ENCODE peak calls at places on chromosomes 12 and 14, in eight cellular contexts. One of them, this sample, is unnamed.

GRCh38 chr12:34295366-34296142 is 273.3 kb downstream of the ALG10 start:
- DNase-seq in breast epithelium: no peak
- DNase-seq in effector memory CD4-positive, alpha-beta T cell: no peak
- DNase-seq in AG04450: no peak
- DNase-seq in substantia nigra: no peak
- DNase-seq in mesendoderm: no peak
- DNase-seq in A549: no peak
- DNase-seq in brain microvascular endothelial cell: no peak
- DNase-seq in this sample: no peak

GRCh38 chr12:64169999-64170398 is 52.1 kb downstream of the KICS2 start:
- DNase-seq in effector memory CD4-positive, alpha-beta T cell: no peak
- DNase-seq in A549: no peak
- DNase-seq in mesendoderm: no peak
- DNase-seq in substantia nigra: no peak
- DNase-seq in breast epithelium: no peak
- DNase-seq in brain microvascular endothelial cell: no peak
- DNase-seq in AG04450: no peak
- DNase-seq in this sample: no peak

GRCh38 chr14:89425931-89426330 is 8.9 kb upstream of the FOXN3 start:
- DNase-seq in breast epithelium: no peak
- DNase-seq in AG04450: peak
- DNase-seq in mesendoderm: peak
- DNase-seq in A549: no peak
- DNase-seq in substantia nigra: no peak
- DNase-seq in brain microvascular endothelial cell: peak
- DNase-seq in effector memory CD4-positive, alpha-beta T cell: no peak
- DNase-seq in this sample: peak

GRCh38 chr12:75750950-75751349 is 239.5 kb upstream of the KRR1 start:
- DNase-seq in breast epithelium: no peak
- DNase-seq in brain microvascular endothelial cell: peak
- DNase-seq in mesendoderm: no peak
- DNase-seq in substantia nigra: no peak
- DNase-seq in A549: peak
- DNase-seq in effector memory CD4-positive, alpha-beta T cell: no peak
- DNase-seq in AG04450: peak
- DNase-seq in this sample: no peak

GRCh38 chr12:28378749-28379148 is 188.5 kb downstream of the CCDC91 start:
- DNase-seq in AG04450: no peak
- DNase-seq in A549: no peak
- DNase-seq in breast epithelium: no peak
- DNase-seq in substantia nigra: no peak
- DNase-seq in mesendoderm: no peak
- DNase-seq in brain microvascular endothelial cell: peak
- DNase-seq in effector memory CD4-positive, alpha-beta T cell: no peak
- DNase-seq in this sample: no peak

GRCh38 chr12:5796171-5797091 is 148.6 kb downstream of the ANO2 start:
- DNase-seq in mesendoderm: peak
- DNase-seq in breast epithelium: no peak
- DNase-seq in A549: peak
- DNase-seq in AG04450: no peak
- DNase-seq in effector memory CD4-positive, alpha-beta T cell: no peak
- DNase-seq in brain microvascular endothelial cell: no peak
- DNase-seq in substantia nigra: no peak
- DNase-seq in this sample: no peak

GRCh38 chr12:34394211-34395055 is 372.1 kb downstream of the ALG10 start:
- DNase-seq in breast epithelium: peak
- DNase-seq in substantia nigra: no peak
- DNase-seq in effector memory CD4-positive, alpha-beta T cell: no peak
- DNase-seq in brain microvascular endothelial cell: no peak
- DNase-seq in A549: no peak
- DNase-seq in AG04450: no peak
- DNase-seq in mesendoderm: no peak
- DNase-seq in this sample: no peak

GRCh38 chr14:36515896-36516718 is 3.9 kb downstream of the NKX2-1 start:
- DNase-seq in effector memory CD4-positive, alpha-beta T cell: no peak
- DNase-seq in A549: no peak
- DNase-seq in substantia nigra: no peak
- DNase-seq in brain microvascular endothelial cell: no peak
- DNase-seq in AG04450: no peak
- DNase-seq in breast epithelium: no peak
- DNase-seq in mesendoderm: peak
- DNase-seq in this sample: no peak

GRCh38 chr12:114687802-114688201 is 3.8 kb upstream of the TBX3 start:
- DNase-seq in AG04450: no peak
- DNase-seq in effector memory CD4-positive, alpha-beta T cell: no peak
- DNase-seq in brain microvascular endothelial cell: no peak
- DNase-seq in substantia nigra: no peak
- DNase-seq in A549: no peak
- DNase-seq in breast epithelium: no peak
- DNase-seq in mesendoderm: peak
- DNase-seq in this sample: no peak

GRCh38 chr12:124174406-124174805 is 120.5 kb upstream of the RFLNA start:
- DNase-seq in effector memory CD4-positive, alpha-beta T cell: no peak
- DNase-seq in breast epithelium: no peak
- DNase-seq in AG04450: no peak
- DNase-seq in brain microvascular endothelial cell: peak
- DNase-seq in A549: no peak
- DNase-seq in substantia nigra: no peak
- DNase-seq in mesendoderm: no peak
- DNase-seq in this sample: peak

GRCh38 chr14:28242895-28243294 is 523.7 kb upstream of the FOXG1 start:
- DNase-seq in substantia nigra: no peak
- DNase-seq in breast epithelium: no peak
- DNase-seq in effector memory CD4-positive, alpha-beta T cell: no peak
- DNase-seq in brain microvascular endothelial cell: no peak
- DNase-seq in mesendoderm: no peak
- DNase-seq in A549: no peak
- DNase-seq in AG04450: no peak
- DNase-seq in this sample: no peak

GRCh38 chr14:72553161-72553560 is 340.7 kb downstream of the DPF3 start:
- DNase-seq in breast epithelium: no peak
- DNase-seq in brain microvascular endothelial cell: no peak
- DNase-seq in AG04450: no peak
- DNase-seq in effector memory CD4-positive, alpha-beta T cell: no peak
- DNase-seq in substantia nigra: no peak
- DNase-seq in mesendoderm: no peak
- DNase-seq in A549: no peak
- DNase-seq in this sample: no peak

GRCh38 chr12:94304566-94305061 is 155.1 kb downstream of the CEP83 start:
- DNase-seq in AG04450: peak
- DNase-seq in A549: no peak
- DNase-seq in brain microvascular endothelial cell: peak
- DNase-seq in breast epithelium: no peak
- DNase-seq in substantia nigra: no peak
- DNase-seq in effector memory CD4-positive, alpha-beta T cell: no peak
- DNase-seq in mesendoderm: peak
- DNase-seq in this sample: peak

GRCh38 chr14:69879175-69880047 is at the start of gene SMOC1:
- DNase-seq in A549: peak
- DNase-seq in effector memory CD4-positive, alpha-beta T cell: no peak
- DNase-seq in breast epithelium: peak
- DNase-seq in AG04450: peak
- DNase-seq in brain microvascular endothelial cell: peak
- DNase-seq in mesendoderm: peak
- DNase-seq in substantia nigra: peak
- DNase-seq in this sample: no peak

GRCh38 chr12:93322784-93323183 is 54.9 kb upstream of the NUDT4 start:
- DNase-seq in brain microvascular endothelial cell: no peak
- DNase-seq in effector memory CD4-positive, alpha-beta T cell: no peak
- DNase-seq in breast epithelium: no peak
- DNase-seq in AG04450: no peak
- DNase-seq in substantia nigra: no peak
- DNase-seq in mesendoderm: peak
- DNase-seq in A549: peak
- DNase-seq in this sample: no peak

GRCh38 chr14:67514650-67515385 is 18.3 kb upstream of the PLEKHH1 start:
- DNase-seq in breast epithelium: no peak
- DNase-seq in mesendoderm: no peak
- DNase-seq in A549: no peak
- DNase-seq in effector memory CD4-positive, alpha-beta T cell: no peak
- DNase-seq in brain microvascular endothelial cell: peak
- DNase-seq in AG04450: no peak
- DNase-seq in substantia nigra: no peak
- DNase-seq in this sample: no peak

GRCh38 chr12:58291106-58291505 is 349.7 kb downstream of the ATP23 start:
- DNase-seq in effector memory CD4-positive, alpha-beta T cell: no peak
- DNase-seq in breast epithelium: no peak
- DNase-seq in brain microvascular endothelial cell: no peak
- DNase-seq in AG04450: no peak
- DNase-seq in substantia nigra: no peak
- DNase-seq in A549: no peak
- DNase-seq in mesendoderm: no peak
- DNase-seq in this sample: no peak

GRCh38 chr12:19223018-19223417 is 93.5 kb downstream of the PLEKHA5 start:
- DNase-seq in A549: peak
- DNase-seq in mesendoderm: no peak
- DNase-seq in AG04450: no peak
- DNase-seq in brain microvascular endothelial cell: no peak
- DNase-seq in substantia nigra: no peak
- DNase-seq in breast epithelium: no peak
- DNase-seq in effector memory CD4-positive, alpha-beta T cell: no peak
- DNase-seq in this sample: no peak

GRCh38 chr12:122951406-122951805 is 14.9 kb downstream of the ABCB9 start:
- DNase-seq in A549: peak
- DNase-seq in brain microvascular endothelial cell: peak
- DNase-seq in breast epithelium: no peak
- DNase-seq in AG04450: no peak
- DNase-seq in effector memory CD4-positive, alpha-beta T cell: no peak
- DNase-seq in mesendoderm: no peak
- DNase-seq in substantia nigra: no peak
- DNase-seq in this sample: peak

GRCh38 chr14:32980178-32980886 is 41.7 kb downstream of the NPAS3 start:
- DNase-seq in A549: no peak
- DNase-seq in mesendoderm: no peak
- DNase-seq in effector memory CD4-positive, alpha-beta T cell: no peak
- DNase-seq in substantia nigra: no peak
- DNase-seq in breast epithelium: no peak
- DNase-seq in AG04450: no peak
- DNase-seq in brain microvascular endothelial cell: no peak
- DNase-seq in this sample: no peak

DNA sequence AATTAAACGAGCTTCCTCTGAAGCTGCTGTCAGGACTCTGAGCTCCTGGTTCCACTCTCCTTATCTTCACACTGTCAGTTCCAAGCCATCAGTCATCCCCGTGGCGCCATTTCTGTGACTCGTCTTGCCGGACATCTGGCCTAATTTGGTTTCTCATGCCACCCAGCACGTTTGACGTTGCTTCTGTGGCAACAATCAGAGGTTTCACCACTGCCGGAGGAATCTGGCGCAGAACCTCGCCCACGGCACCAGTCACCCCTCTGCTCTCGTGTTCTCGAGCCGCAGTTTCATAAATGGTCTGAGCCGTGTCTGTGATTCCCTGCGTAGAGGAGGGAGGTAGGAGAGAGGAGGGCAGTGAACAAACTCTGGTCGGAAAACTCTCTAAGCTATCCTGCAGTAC is 29.7 kb downstream of the BDKRB1 start:
- DNase-seq in breast epithelium: no peak
- DNase-seq in effector memory CD4-positive, alpha-beta T cell: no peak
- DNase-seq in A549: no peak
- DNase-seq in AG04450: no peak
- DNase-seq in brain microvascular endothelial cell: no peak
- DNase-seq in mesendoderm: no peak
- DNase-seq in substantia nigra: no peak
- DNase-seq in this sample: peak
- H3K27ac ChIP-seq in breast epithelium: no peak
- H3K27ac ChIP-seq in effector memory CD4-positive, alpha-beta T cell: no peak
- H3K27ac ChIP-seq in A549: no peak
- H3K27ac ChIP-seq in AG04450: no peak
- H3K27ac ChIP-seq in brain microvascular endothelial cell: no peak
- H3K27ac ChIP-seq in mesendoderm: no peak
- H3K27ac ChIP-seq in substantia nigra: no peak
- H3K27ac ChIP-seq in this sample: peak

GRCh38 chr12:96436366-96437295 is 36.4 kb upstream of the CDK17 start:
- DNase-seq in mesendoderm: no peak
- DNase-seq in A549: no peak
- DNase-seq in breast epithelium: no peak
- DNase-seq in brain microvascular endothelial cell: no peak
- DNase-seq in AG04450: no peak
- DNase-seq in effector memory CD4-positive, alpha-beta T cell: no peak
- DNase-seq in substantia nigra: no peak
- DNase-seq in this sample: no peak

GRCh38 chr12:96438330-96438729 is 38.1 kb upstream of the CDK17 start:
- DNase-seq in substantia nigra: no peak
- DNase-seq in A549: no peak
- DNase-seq in brain microvascular endothelial cell: no peak
- DNase-seq in AG04450: no peak
- DNase-seq in breast epithelium: no peak
- DNase-seq in mesendoderm: no peak
- DNase-seq in effector memory CD4-positive, alpha-beta T cell: no peak
- DNase-seq in this sample: no peak

GRCh38 chr12:96431067-96431466 is 30.8 kb upstream of the CDK17 start:
- DNase-seq in mesendoderm: peak
- DNase-seq in A549: no peak
- DNase-seq in substantia nigra: no peak
- DNase-seq in breast epithelium: no peak
- DNase-seq in AG04450: no peak
- DNase-seq in effector memory CD4-positive, alpha-beta T cell: no peak
- DNase-seq in brain microvascular endothelial cell: no peak
- DNase-seq in this sample: no peak

DNA sequence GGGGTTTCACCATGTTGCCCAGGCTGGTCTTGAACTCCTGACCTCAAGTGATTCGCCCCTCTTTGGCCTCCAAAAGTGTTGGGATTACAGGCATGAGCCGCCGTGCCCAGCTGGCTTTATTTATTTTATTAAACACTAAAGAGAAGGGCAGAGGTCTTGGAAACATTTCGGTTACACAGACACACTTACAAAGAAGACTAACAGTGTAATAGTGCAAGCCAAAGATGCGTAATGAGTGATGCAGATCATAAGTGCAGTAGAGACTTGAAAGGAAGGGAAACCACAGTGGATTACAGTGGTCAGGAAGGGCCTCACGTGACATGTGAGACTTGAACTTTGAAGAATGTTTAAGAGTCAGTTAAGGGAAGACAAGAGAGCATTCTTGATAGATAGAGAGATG is 33.9 kb upstream of the CDK17 start:
- DNase-seq in A549: no peak
- DNase-seq in AG04450: peak
- DNase-seq in mesendoderm: no peak
- DNase-seq in brain microvascular endothelial cell: peak
- DNase-seq in substantia nigra: no peak
- DNase-seq in breast epithelium: no peak
- DNase-seq in effector memory CD4-positive, alpha-beta T cell: peak
- DNase-seq in this sample: peak
- H3K27ac ChIP-seq in A549: no peak
- H3K27ac ChIP-seq in AG04450: peak
- H3K27ac ChIP-seq in mesendoderm: no peak
- H3K27ac ChIP-seq in brain microvascular endothelial cell: peak
- H3K27ac ChIP-seq in substantia nigra: no peak
- H3K27ac ChIP-seq in breast epithelium: no peak
- H3K27ac ChIP-seq in effector memory CD4-positive, alpha-beta T cell: peak
- H3K27ac ChIP-seq in this sample: peak

GRCh38 chr14:23061995-23062394 is 4.7 kb upstream of the CDH24 start:
- DNase-seq in AG04450: peak
- DNase-seq in mesendoderm: peak
- DNase-seq in brain microvascular endothelial cell: peak
- DNase-seq in breast epithelium: peak
- DNase-seq in A549: peak
- DNase-seq in substantia nigra: no peak
- DNase-seq in effector memory CD4-positive, alpha-beta T cell: no peak
- DNase-seq in this sample: peak
- H3K27ac ChIP-seq in AG04450: peak
- H3K27ac ChIP-seq in mesendoderm: peak
- H3K27ac ChIP-seq in brain microvascular endothelial cell: peak
- H3K27ac ChIP-seq in breast epithelium: peak
- H3K27ac ChIP-seq in A549: peak
- H3K27ac ChIP-seq in substantia nigra: no peak
- H3K27ac ChIP-seq in effector memory CD4-positive, alpha-beta T cell: no peak
- H3K27ac ChIP-seq in this sample: peak

GRCh38 chr12:109524466-109525278 is 47.2 kb downstream of the UBE3B start:
- DNase-seq in A549: no peak
- DNase-seq in brain microvascular endothelial cell: no peak
- DNase-seq in substantia nigra: no peak
- DNase-seq in effector memory CD4-positive, alpha-beta T cell: no peak
- DNase-seq in AG04450: no peak
- DNase-seq in mesendoderm: no peak
- DNase-seq in breast epithelium: no peak
- DNase-seq in this sample: no peak
- H3K27ac ChIP-seq in A549: no peak
- H3K27ac ChIP-seq in brain microvascular endothelial cell: no peak
- H3K27ac ChIP-seq in substantia nigra: no peak
- H3K27ac ChIP-seq in effector memory CD4-positive, alpha-beta T cell: no peak
- H3K27ac ChIP-seq in AG04450: no peak
- H3K27ac ChIP-seq in mesendoderm: no peak
- H3K27ac ChIP-seq in breast epithelium: no peak
- H3K27ac ChIP-seq in this sample: no peak

This sample was measured in SJSA1.